ENCODE peak calls at places on chromosomes 13 and 19, in five cellular contexts. W is effector memory CD8-positive, alpha-beta T cell; G is COR-L47; T is choroid plexus epithelial cell; N is right atrium auricular region. M is an unnamed sample.

GRCh38 chr19:18736415-18737336 is 53.2 kb downstream of the CRTC1 start:
- DNase-seq in T (no peak), W (no peak), G (no peak), N (no peak), M (peak)

GRCh38 chr13:42660367-42660965 is 86.5 kb downstream of the TNFSF11 start:
- DNase-seq in T (peak), W (no peak), N (no peak), G (no peak), M (no peak)

GRCh38 chr19:39038098-39038497 is 5.7 kb upstream of the FBXO27 start:
- DNase-seq in T (peak), W (no peak), N (no peak), G (no peak), M (peak)

GRCh38 chr13:52652980-52653303 is 306 bp downstream of the SUGT1 start:
- DNase-seq in T (no peak), W (no peak), N (no peak), G (no peak), M (no peak)

GRCh38 chr13:74062933-74063332 is 71.3 kb downstream of the KLF12 start:
- DNase-seq in W (peak), T (peak), G (no peak), N (peak), M (peak)

GRCh38 chr19:29323972-29324680 is 111.2 kb upstream of the UQCRFS1 start:
- DNase-seq in T (no peak), G (no peak), W (no peak), N (peak), M (no peak)

GRCh38 chr19:18368504-18369222 is 17.3 kb upstream of the GDF15 start:
- DNase-seq in T (no peak), W (no peak), N (no peak), G (no peak), M (no peak)

GRCh38 chr19:40718774-40719391 is 2.0 kb downstream of the ITPKC start:
- DNase-seq in G (no peak), N (peak), T (peak), W (no peak), M (peak)

GRCh38 chr13:99980201-99981114 is 1.1 kb upstream of the ZIC2 start:
- DNase-seq in W (peak), T (peak), N (peak), G (peak), M (peak)

GRCh38 chr19:29819300-29819699 is 7.5 kb downstream of the CCNE1 start:
- DNase-seq in T (no peak), W (no peak), G (no peak), N (no peak), M (no peak)

GRCh38 chr19:10009269-10009665 is 1.0 kb downstream of the COL5A3 start:
- DNase-seq in T (peak), G (no peak), W (peak), N (peak), M (peak)

GRCh38 chr13:113650731-113651148 is 7.3 kb downstream of the ATP4B start:
- DNase-seq in G (no peak), W (no peak), N (no peak), T (no peak), M (no peak)

GRCh38 chr19:4206818-4207484 is 22.4 kb upstream of the EBI3 start:
- DNase-seq in W (no peak), T (peak), G (peak), N (no peak), M (peak)

GRCh38 chr19:13846533-13847032 is 30.4 kb upstream of the NANOS3 start:
- DNase-seq in T (peak), W (peak), G (peak), N (peak), M (peak)

GRCh38 chr13:60679131-60679530 is 282.1 kb downstream of the TDRD3 start:
- DNase-seq in G (no peak), W (no peak), T (no peak), N (no peak), M (no peak)

GRCh38 chr13:65653548-65654078 is 1576.5 kb downstream of the PCDH9 start:
- DNase-seq in N (no peak), T (no peak), W (no peak), G (peak), M (no peak)

GRCh38 chr19:47813304-47813994 is 8.3 kb upstream of the CRX start:
- DNase-seq in W (peak), T (peak), N (no peak), G (peak), M (peak)

GRCh38 chr13:62906896-62907295 is 1491.2 kb upstream of the PCDH20 start:
- DNase-seq in T (no peak), N (no peak), G (no peak), W (no peak), M (no peak)

GRCh38 chr13:76527041-76527440 is 359.2 kb downstream of the KCTD12 start:
- DNase-seq in T (no peak), W (no peak), G (no peak), N (no peak), M (no peak)

M was measured in astrocyte of the hippocampus.